ENCODE peak calls at places on chromosomes 13 and 19, in five cellular contexts. S, E, W, J and M are unnamed samples.

GRCh38 chr13:31394491-31394890 is 194.7 kb downstream of the B3GLCT start:
- DNase-seq in J (no peak), S (no peak), E (no peak), W (no peak), M (no peak)

GRCh38 chr13:97474581-97474980 is 40.6 kb downstream of the RAP2A start:
- DNase-seq in J (no peak), S (no peak), W (no peak), E (peak; percentile 6), M (no peak)

GRCh38 chr13:100428966-100429365 is 159.6 kb downstream of the GGACT start:
- DNase-seq in W (no peak), S (no peak), J (peak; percentile 63), E (no peak), M (no peak)

GRCh38 chr13:95677564-95678386 is 836 bp downstream of the DNAJC3 start:
- DNase-seq in W (no peak), S (no peak), J (no peak), E (peak; percentile 45), M (peak; percentile 3)

GRCh38 chr13:111897846-111898215 is 169.1 kb upstream of the SOX1 start:
- DNase-seq in S (no peak), E (no peak), W (peak; percentile 48), J (no peak), M (no peak)

GRCh38 chr13:51559916-51560315 is 24.3 kb upstream of the WDFY2 start:
- DNase-seq in W (no peak), E (no peak), S (no peak), J (no peak), M (no peak)

GRCh38 chr19:11400695-11401291 is 16.7 kb upstream of the EPOR start:
- DNase-seq in E (no peak), S (no peak), J (no peak), W (no peak), M (no peak)

GRCh38 chr13:43776680-43777079 is 10.1 kb downstream of the ENOX1 start:
- DNase-seq in W (no peak), E (no peak), J (no peak), S (no peak), M (no peak)

GRCh38 chr19:1624458-1624857 is 19.2 kb upstream of the UQCR11 start:
- DNase-seq in E (peak; percentile 80), S (no peak), J (peak; percentile 17), W (no peak), M (peak; percentile 18)

GRCh38 chr19:37963190-37963947 is 56.4 kb downstream of the SIPA1L3 start:
- DNase-seq in W (no peak), S (no peak), J (no peak), E (peak; percentile 50), M (no peak)

GRCh38 chr19:19275166-19275565 is 2.1 kb upstream of the TM6SF2 start:
- DNase-seq in W (no peak), J (no peak), E (no peak), S (no peak), M (no peak)

GRCh38 chr13:36778083-36778671 is 40.8 kb upstream of the RFXAP start:
- DNase-seq in W (no peak), J (no peak), S (no peak), E (peak; percentile 23), M (no peak)